ENCODE peak calls at places on chromosomes 4 and X, in four cellular contexts. S is GM23338, H is esophagus squamous epithelium, D is endodermal cell. Y is an unnamed sample. For H3K36me3, the result is how much of the 10 kb centered on the place peaks cover.

GRCh38 chrX:24243692-24244091 is 70.2 kb downstream of the SUPT20HL2 start:
- DNase-seq in S (no peak), H (no peak), D (no peak), Y (no peak)

GRCh38 chr4:23614284-23614892 is 275.5 kb downstream of the PPARGC1A start:
- DNase-seq in S (peak), D (peak), H (no peak), Y (no peak)

GRCh38 chrX:1928805-1929204 is 313.9 kb downstream of the ASMT start:
- DNase-seq in H (no peak), D (peak), S (peak), Y (no peak)

GRCh38 chr4:19304028-19304427 is 947.7 kb upstream of the SLIT2 start:
- DNase-seq in D (no peak), H (no peak), S (no peak), Y (no peak)

GRCh38 chr4:147326581-147326980 is 154.3 kb upstream of the EDNRA start:
- DNase-seq in H (no peak), D (no peak), S (no peak), Y (no peak)

GRCh38 chrX:70453024-70453618 is 8.5 kb downstream of the DLG3 start:
- DNase-seq in H (no peak), S (no peak), D (no peak), Y (no peak)

GRCh38 chr4:7546809-7547367 is 112.2 kb upstream of the PSAPL1 start:
- DNase-seq in H (no peak), S (no peak), D (no peak), Y (peak)

GRCh38 chr4:90226734-90227133 is 99.5 kb downstream of the CCSER1 start:
- DNase-seq in D (no peak), H (no peak), S (no peak), Y (no peak)

GRCh38 chr4:119532319-119532718 is 96.3 kb downstream of the PDE5A start:
- DNase-seq in D (no peak), H (no peak), S (peak), Y (no peak)

GRCh38 chrX:107731831-107732502 is 43.6 kb downstream of the TSC22D3 start:
- DNase-seq in S (peak), H (peak), D (peak), Y (peak)

GRCh38 chr4:86050516-86050915 is 309.3 kb downstream of the MAPK10 start:
- DNase-seq in D (no peak), S (no peak), H (no peak), Y (no peak)

GRCh38 chr4:177717407-177717806 is 275.2 kb upstream of the AGA start:
- DNase-seq in D (no peak), S (no peak), H (no peak), Y (no peak)

GRCh38 chr4:78650106-78651021 is 98.8 kb downstream of the ANXA3 start:
- DNase-seq in D (no peak), H (no peak), S (no peak), Y (no peak)

GRCh38 chr4:82523179-82523578 is 38.6 kb downstream of the TMEM150C start:
- DNase-seq in D (peak), H (no peak), S (peak), Y (no peak)

GRCh38 chr4:895596-895995 is 36.5 kb downstream of the GAK start:
- DNase-seq in H (no peak), D (no peak), S (no peak), Y (no peak)
- H3K36me3 ChIP-seq in H (under half), D (under half), S (under half), Y (under half)

GRCh38 chr4:5276475-5277045 is 225.3 kb downstream of the STK32B start:
- DNase-seq in H (no peak), D (no peak), S (no peak), Y (no peak)
- H3K36me3 ChIP-seq in H (under half), D (under half), S (under half), Y (under half)

DNA sequence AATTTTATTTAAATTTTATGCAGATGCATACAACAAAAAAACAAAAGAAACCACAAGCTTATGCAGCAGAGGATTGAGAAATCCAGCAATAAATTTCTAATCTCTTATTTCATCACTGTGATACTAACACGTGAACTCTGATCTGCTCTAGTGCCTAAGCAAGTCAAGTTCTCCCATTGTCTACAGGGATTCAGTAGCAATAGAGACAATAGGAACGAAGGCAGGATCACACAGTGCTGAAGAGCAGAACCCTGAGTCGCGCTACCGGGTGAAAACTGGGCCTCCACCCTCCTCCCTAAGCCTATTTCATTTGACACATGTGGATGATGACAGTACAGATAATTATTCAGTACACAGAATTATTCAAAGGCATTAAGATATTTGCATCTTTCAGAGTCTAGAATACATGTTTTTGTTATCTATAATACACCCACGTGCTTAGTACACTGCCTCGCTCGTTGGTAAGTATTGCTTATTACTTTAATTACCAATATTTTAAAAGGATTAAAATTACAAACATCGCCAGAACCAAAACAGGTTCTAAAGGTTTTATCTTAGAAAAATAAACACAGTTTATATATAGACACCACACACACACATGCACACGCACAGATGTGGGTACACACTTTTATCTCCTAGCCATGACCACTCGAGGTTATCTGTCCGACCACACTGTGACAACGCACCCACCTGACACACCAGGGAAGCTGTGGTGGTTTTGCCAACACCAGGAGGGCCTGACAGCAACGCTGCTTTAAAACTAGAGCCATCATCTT is 60.1 kb downstream of the RFC1 start:
- DNase-seq in S (no peak), D (no peak), H (no peak), Y (no peak)
- H3K36me3 ChIP-seq in S (under half), D (half or more), H (under half), Y (under half)

DNA sequence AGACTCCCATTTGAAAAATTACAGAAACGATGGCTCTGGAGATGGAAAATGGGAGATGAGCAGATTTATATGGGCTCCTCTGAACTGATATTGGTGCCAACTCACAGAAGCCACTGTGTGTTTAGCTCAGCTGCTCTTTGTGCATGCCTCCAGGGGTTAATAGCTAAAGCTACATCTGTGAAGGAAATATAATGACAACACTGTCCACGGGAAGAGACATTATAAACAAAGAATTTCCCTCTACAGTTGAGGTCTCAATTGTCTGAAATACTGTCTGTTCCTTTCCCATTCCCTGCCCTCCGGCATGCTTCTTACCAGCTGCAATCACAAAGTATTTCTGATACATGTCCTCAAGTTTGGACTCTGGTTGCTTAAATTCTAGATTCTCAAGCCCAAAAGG is 40.4 kb downstream of the PPA2 start:
- DNase-seq in D (no peak), H (no peak), S (no peak), Y (no peak)
- H3K36me3 ChIP-seq in D (half or more), H (under half), S (under half), Y (under half)

GRCh38 chr4:87133183-87133582 is 87.2 kb downstream of the KLHL8 start:
- DNase-seq in S (no peak), D (no peak), H (no peak), Y (no peak)
- H3K36me3 ChIP-seq in S (under half), D (half or more), H (under half), Y (half or more)

Y was measured in SJSA1.